ENCODE peak calls at places on chromosomes 12 and 14, in six cellular contexts. H, L, A, F, P and W are unnamed samples.

GRCh38 chr12:22105542-22105941 is 59.5 kb downstream of the CMAS start:
- DNase-seq in H (no peak), L (no peak), A (no peak), F (no peak), P (no peak), W (peak; percentile 6)

GRCh38 chr14:101715209-101716076 is 46.1 kb upstream of the PPP2R5C start:
- DNase-seq in H (no peak), L (no peak), A (no peak), F (peak; percentile 12), P (no peak), W (no peak)

GRCh38 chr12:50505386-50505827 is 622 bp downstream of the DIP2B start:
- DNase-seq in H (no peak), L (no peak), A (no peak), F (peak; percentile 35), P (no peak), W (no peak)

GRCh38 chr12:1806301-1807106 is 13.9 kb upstream of the LRTM2 start:
- DNase-seq in H (no peak), L (no peak), A (no peak), F (no peak), P (no peak), W (no peak)

GRCh38 chr14:63387691-63388090 is 69.0 kb upstream of the GPHB5 start:
- DNase-seq in H (no peak), L (no peak), A (no peak), F (no peak), P (no peak), W (no peak)

GRCh38 chr12:81206425-81206824 is 128.5 kb downstream of the ACSS3 start:
- DNase-seq in H (no peak), L (no peak), A (no peak), F (no peak), P (no peak), W (no peak)

GRCh38 chr12:117038919-117039318 is 60.3 kb downstream of the TESC start:
- DNase-seq in H (no peak), L (no peak), A (no peak), F (no peak), P (no peak), W (no peak)

GRCh38 chr14:64217318-64217717 is 76.9 kb downstream of the ESR2 start:
- DNase-seq in H (no peak), L (no peak), A (no peak), F (no peak), P (no peak), W (no peak)

GRCh38 chr14:101113108-101113612 is 209.6 kb upstream of the RTL1 start:
- DNase-seq in H (no peak), L (no peak), A (no peak), F (no peak), P (no peak), W (no peak)

GRCh38 chr14:34781242-34781641 is 66.8 kb upstream of the CFL2 start:
- DNase-seq in H (no peak), L (no peak), A (no peak), F (no peak), P (no peak), W (peak; percentile 96)

GRCh38 chr12:1073652-1074051 is 82.6 kb downstream of the ERC1 start:
- DNase-seq in H (no peak), L (no peak), A (no peak), F (no peak), P (no peak), W (no peak)

GRCh38 chr14:67623114-67623513 is 3.4 kb downstream of the ARG2 start:
- DNase-seq in H (peak; percentile 70), L (no peak), A (no peak), F (no peak), P (no peak), W (no peak)
- TF ChIP-seq CEBPB in H (peak; percentile 62), L (no peak), A (peak; percentile 61), F (no peak), P (no peak), W (no peak)

GRCh38 chr14:91877376-91877775 is 10.0 kb upstream of the TC2N start:
- DNase-seq in H (no peak), L (no peak), A (no peak), F (no peak), P (no peak), W (no peak)
- TF ChIP-seq CEBPB in H (no peak), L (no peak), A (no peak), F (no peak), P (no peak), W (no peak)

GRCh38 chr14:53963491-53964227 is 7.0 kb upstream of the BMP4 start:
- DNase-seq in H (no peak), L (no peak), A (no peak), F (no peak), P (no peak), W (no peak)
- TF ChIP-seq CEBPB in H (no peak), L (no peak), A (no peak), F (no peak), P (no peak), W (no peak)

DNA sequence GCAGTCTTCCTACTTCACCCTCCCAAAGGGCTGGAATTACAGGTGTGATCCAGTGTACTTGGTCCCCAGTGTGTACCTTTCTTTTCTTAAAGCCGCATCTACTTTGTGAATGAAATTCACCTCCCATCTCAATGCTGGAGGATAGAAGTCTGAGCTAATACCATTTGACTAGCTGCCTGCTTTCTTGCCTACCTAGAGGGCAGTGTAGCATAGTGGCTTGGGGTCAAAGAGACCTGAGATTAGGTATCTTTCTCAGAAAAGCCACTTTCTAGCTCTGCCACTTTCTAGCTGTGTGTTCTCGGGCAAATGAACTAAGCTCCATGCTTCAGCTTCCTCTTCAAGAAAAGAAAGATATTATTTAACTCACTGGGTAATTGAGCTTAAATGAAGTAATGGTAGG is 16.9 kb downstream of the SMOC1 start:
- DNase-seq in H (no peak), L (no peak), A (no peak), F (no peak), P (no peak), W (no peak)
- TF ChIP-seq CEBPB in H (no peak), L (no peak), A (no peak), F (no peak), P (no peak), W (no peak)